ENCODE peak calls at places on chromosomes 11 and 22, in seven cellular contexts. Z, L, J, T, R, Y and C are unnamed samples.

GRCh38 chr11:74471037-74471436 is 3.7 kb upstream of the KCNE3 start:
- DNase-seq in Z (no peak), L (no peak), J (no peak), T (no peak), R (no peak), Y (no peak), C (no peak)

GRCh38 chr11:108589136-108589535 is 4.4 kb downstream of the EXPH5 start:
- DNase-seq in Z (no peak), L (peak; percentile 53), J (no peak), T (no peak), R (no peak), Y (no peak), C (no peak)

GRCh38 chr11:74325649-74326645 is 14.5 kb upstream of the P4HA3 start:
- DNase-seq in Z (peak; percentile 88), L (peak; percentile 94), J (peak; percentile 80), T (no peak), R (no peak), Y (no peak), C (no peak)

GRCh38 chr11:74370122-74370521 is 28.1 kb downstream of the PGM2L1 start:
- DNase-seq in Z (no peak), L (no peak), J (no peak), T (no peak), R (no peak), Y (no peak), C (no peak)

GRCh38 chr22:37284126-37284806 is 2.0 kb downstream of the CYTH4 start:
- DNase-seq in Z (no peak), L (peak; percentile 70), J (no peak), T (no peak), R (no peak), Y (no peak), C (no peak)

GRCh38 chr11:112106070-112106469 is 19.4 kb downstream of the SDHD start:
- DNase-seq in Z (no peak), L (no peak), J (no peak), T (no peak), R (no peak), Y (no peak), C (no peak)

GRCh38 chr11:113596658-113597057 is 109.5 kb downstream of the TMPRSS5 start:
- DNase-seq in Z (no peak), L (no peak), J (peak; percentile 7), T (no peak), R (peak; percentile 15), Y (no peak), C (no peak)

GRCh38 chr11:101279728-101280127 is 150.1 kb upstream of the PGR start:
- DNase-seq in Z (no peak), L (no peak), J (no peak), T (no peak), R (no peak), Y (no peak), C (no peak)

GRCh38 chr22:36218648-36219047 is 17.0 kb upstream of the APOL4 start:
- DNase-seq in Z (no peak), L (no peak), J (no peak), T (no peak), R (no peak), Y (no peak), C (no peak)

GRCh38 chr22:21028277-21029251 is 3.8 kb downstream of the SLC7A4 start:
- DNase-seq in Z (no peak), L (peak; percentile 76), J (peak; percentile 65), T (no peak), R (peak; percentile 36), Y (no peak), C (no peak)

GRCh38 chr11:9803685-9804413 is 140.0 kb downstream of the SWAP70 start:
- DNase-seq in Z (no peak), L (no peak), J (no peak), T (no peak), R (no peak), Y (no peak), C (no peak)

GRCh38 chr22:27719535-27720227 is 81.9 kb downstream of the MN1 start:
- DNase-seq in Z (peak; percentile 78), L (peak; percentile 65), J (peak; percentile 90), T (no peak), R (peak; percentile 30), Y (no peak), C (no peak)

GRCh38 chr11:24134879-24135588 is 361.8 kb upstream of the LUZP2 start:
- DNase-seq in Z (no peak), L (no peak), J (no peak), T (no peak), R (no peak), Y (no peak), C (no peak)

GRCh38 chr22:32564170-32565001 is 89.8 kb downstream of the FBXO7 start:
- DNase-seq in Z (no peak), L (peak; percentile 95), J (no peak), T (no peak), R (no peak), Y (no peak), C (no peak)

GRCh38 chr22:50731811-50732624 is 6.0 kb upstream of the ACR start:
- DNase-seq in Z (peak; percentile 60), L (peak; percentile 98), J (peak; percentile 32), T (peak; percentile 56), R (peak; percentile 87), Y (peak; percentile 50), C (peak; percentile 54)

GRCh38 chr22:43392385-43392989 is 19.3 kb upstream of the MPPED1 start:
- DNase-seq in Z (peak; percentile 46), L (peak; percentile 15), J (peak; percentile 34), T (no peak), R (no peak), Y (no peak), C (no peak)

GRCh38 chr11:119806064-119806915 is 77.3 kb upstream of the NECTIN1 start:
- DNase-seq in Z (no peak), L (no peak), J (no peak), T (no peak), R (no peak), Y (no peak), C (no peak)

GRCh38 chr11:44868455-44869421 is 81.9 kb downstream of the TP53I11 start:
- DNase-seq in Z (no peak), L (peak; percentile 49), J (peak; percentile 75), T (no peak), R (no peak), Y (no peak), C (no peak)

GRCh38 chr11:105282658-105283057 is 143.1 kb upstream of the CARD18 start:
- DNase-seq in Z (no peak), L (no peak), J (no peak), T (no peak), R (no peak), Y (no peak), C (no peak)

GRCh38 chr22:41369837-41370236 is 11.9 kb upstream of the TEF start:
- DNase-seq in Z (no peak), L (peak; percentile 8), J (peak; percentile 91), T (no peak), R (no peak), Y (no peak), C (no peak)

GRCh38 chr11:774873-775592 is 2.3 kb downstream of the GATD1 start:
- DNase-seq in Z (peak; percentile 60), L (peak; percentile 97), J (no peak), T (no peak), R (no peak), Y (no peak), C (no peak)

GRCh38 chr11:4459470-4459869 is 10.4 kb downstream of the OR52K2 start:
- DNase-seq in Z (no peak), L (no peak), J (no peak), T (no peak), R (no peak), Y (no peak), C (no peak)

GRCh38 chr11:73012121-73012863 is 129.8 kb downstream of the FCHSD2 start:
- DNase-seq in Z (no peak), L (peak; percentile 11), J (no peak), T (no peak), R (peak; percentile 22), Y (no peak), C (no peak)

GRCh38 chr11:2391663-2391975 is 8.9 kb upstream of the TSSC4 start:
- DNase-seq in Z (no peak), L (no peak), J (no peak), T (no peak), R (no peak), Y (no peak), C (no peak)

GRCh38 chr11:57368106-57368826 is 12.7 kb downstream of the PRG3 start:
- DNase-seq in Z (no peak), L (no peak), J (peak; percentile 63), T (no peak), R (no peak), Y (no peak), C (no peak)

GRCh38 chr22:21626073-21626734 is 3.6 kb downstream of the YDJC start:
- DNase-seq in Z (no peak), L (no peak), J (no peak), T (no peak), R (peak; percentile 8), Y (no peak), C (no peak)